ENCODE peak calls at places on chromosome 5, in six cellular contexts. M, Z, J, D, T and X are unnamed samples. For H3K27me3, the result is how much of the 10 kb centered on the place peaks cover.

GRCh38 chr5:128271859-128272446 is 188.4 kb downstream of the SLC12A2 start:
- DNase-seq in M (no peak), Z (no peak), J (no peak), D (no peak), T (no peak), X (no peak)

GRCh38 chr5:131417240-131417869 is 153.5 kb downstream of the CDC42SE2 start:
- DNase-seq in M (peak), Z (peak), J (peak), D (peak), T (peak), X (peak)

GRCh38 chr5:55904152-55904551 is 53.0 kb downstream of the IL31RA start:
- DNase-seq in M (no peak), Z (peak), J (no peak), D (peak), T (no peak), X (no peak)

GRCh38 chr5:59864718-59865117 is 28.8 kb downstream of the PDE4D start:
- DNase-seq in M (no peak), Z (no peak), J (no peak), D (no peak), T (no peak), X (no peak)

GRCh38 chr5:54785729-54786548 is 199.5 kb downstream of the ESM1 start:
- DNase-seq in M (peak), Z (peak), J (peak), D (peak), T (peak), X (peak)

GRCh38 chr5:145936401-145937131 is at the start of gene SH3RF2:
- DNase-seq in M (peak), Z (peak), J (peak), D (peak), T (peak), X (peak)

GRCh38 chr5:132388244-132389050 is 18.9 kb downstream of the SLC22A5 start:
- DNase-seq in M (peak), Z (no peak), J (no peak), D (no peak), T (peak), X (peak)

GRCh38 chr5:127650022-127650421 is 1.1 kb downstream of the CTXN3 start:
- DNase-seq in M (no peak), Z (no peak), J (no peak), D (no peak), T (no peak), X (no peak)

GRCh38 chr5:123807177-123807900 is 295.4 kb downstream of the CSNK1G3 start:
- DNase-seq in M (no peak), Z (no peak), J (no peak), D (no peak), T (no peak), X (no peak)

GRCh38 chr5:147332643-147333042 is 97.8 kb downstream of the STK32A start:
- DNase-seq in M (no peak), Z (no peak), J (no peak), D (no peak), T (no peak), X (no peak)

GRCh38 chr5:90134892-90135291 is 274.7 kb downstream of the CETN3 start:
- DNase-seq in M (peak), Z (peak), J (peak), D (peak), T (peak), X (no peak)

GRCh38 chr5:2113348-2114131 is 230.8 kb upstream of the IRX4 start:
- DNase-seq in M (no peak), Z (no peak), J (no peak), D (no peak), T (no peak), X (no peak)

GRCh38 chr5:83895860-83896259 is 175.2 kb upstream of the HAPLN1 start:
- DNase-seq in M (no peak), Z (no peak), J (no peak), D (no peak), T (no peak), X (no peak)

GRCh38 chr5:9423611-9424010 is 122.3 kb downstream of the SEMA5A start:
- DNase-seq in M (no peak), Z (no peak), J (no peak), D (no peak), T (no peak), X (no peak)

GRCh38 chr5:86565197-86565789 is 52.4 kb upstream of the COX7C start:
- DNase-seq in M (no peak), Z (no peak), J (no peak), D (no peak), T (no peak), X (no peak)

GRCh38 chr5:176620333-176620981 is 9.9 kb downstream of the SNCB start:
- DNase-seq in M (no peak), Z (no peak), J (no peak), D (peak), T (no peak), X (no peak)

GRCh38 chr5:34452170-34452828 is 203.8 kb upstream of the RAI14 start:
- DNase-seq in M (no peak), Z (no peak), J (no peak), D (no peak), T (no peak), X (no peak)

GRCh38 chr5:12100542-12100941 is 196.3 kb upstream of the CTNND2 start:
- DNase-seq in M (no peak), Z (no peak), J (no peak), D (no peak), T (no peak), X (no peak)

GRCh38 chr5:151906246-151906645 is 18.4 kb downstream of the GLRA1 start:
- DNase-seq in M (no peak), Z (no peak), J (no peak), D (no peak), T (no peak), X (no peak)

GRCh38 chr5:19795218-19795617 is 192.8 kb downstream of the CDH18 start:
- DNase-seq in M (no peak), Z (no peak), J (no peak), D (no peak), T (no peak), X (no peak)

GRCh38 chr5:138726848-138727247 is 26.4 kb upstream of the CTNNA1 start:
- DNase-seq in M (no peak), Z (no peak), J (no peak), D (no peak), T (no peak), X (no peak)

GRCh38 chr5:157550668-157551067 is 24.9 kb downstream of the ADAM19 start:
- DNase-seq in M (no peak), Z (no peak), J (no peak), D (no peak), T (no peak), X (no peak)

GRCh38 chr5:43619911-43620310 is 16.9 kb downstream of the NNT start:
- DNase-seq in M (no peak), Z (no peak), J (no peak), D (peak), T (no peak), X (no peak)
- H3K27ac ChIP-seq in M (no peak), Z (peak), J (peak), D (peak), T (no peak), X (no peak)

DNA sequence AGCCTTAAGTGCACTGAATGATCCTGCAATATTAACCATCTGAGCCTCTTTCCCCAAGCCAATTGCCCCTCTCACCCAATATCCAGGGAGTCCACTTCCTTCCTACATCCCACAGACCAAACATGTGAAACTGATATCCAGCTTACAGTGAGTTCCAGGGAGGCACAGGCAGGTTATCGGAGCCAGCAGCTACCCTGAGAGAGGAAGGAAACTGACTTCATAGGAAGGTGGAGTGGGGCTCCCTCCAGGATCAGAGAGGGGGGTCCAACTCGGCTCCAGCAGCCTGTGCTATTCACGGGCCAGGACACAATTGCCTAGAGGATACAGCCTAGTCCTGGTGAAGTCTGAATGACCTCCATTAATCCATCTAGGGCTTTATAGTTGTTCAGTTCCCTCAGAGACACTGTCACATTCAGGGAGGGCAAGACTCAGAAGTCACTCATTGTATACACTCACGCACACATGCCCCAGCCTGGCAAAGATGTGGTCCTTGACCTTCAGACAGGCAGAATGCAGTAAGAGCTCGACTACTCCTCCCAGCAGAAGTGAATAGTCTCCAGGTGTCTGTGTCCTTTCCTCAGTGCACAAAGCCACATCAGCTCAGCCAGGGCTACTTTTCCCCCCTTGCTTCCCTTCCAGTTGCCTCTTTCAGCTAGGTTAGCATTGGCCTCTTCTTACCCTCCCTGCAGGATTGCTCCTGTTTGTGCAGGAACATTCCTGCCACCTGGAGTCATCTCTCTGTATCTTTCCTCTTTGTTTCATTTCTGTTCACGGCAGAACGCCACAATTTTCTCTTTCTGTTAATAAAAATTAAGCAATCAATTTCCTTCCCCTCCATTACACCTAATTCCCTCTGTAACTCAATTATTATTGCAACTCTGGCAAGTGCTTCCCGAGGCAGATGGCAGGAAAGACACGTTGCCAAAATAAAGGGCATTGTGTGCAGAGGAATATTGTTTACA is 501.7 kb downstream of the ARHGEF28 start:
- DNase-seq in M (no peak), Z (no peak), J (no peak), D (no peak), T (no peak), X (no peak)
- TF ChIP-seq CTCF in M (no peak), Z (peak), J (peak), D (no peak), T (no peak), X (peak)

GRCh38 chr5:110019119-110019518 is 329.4 kb downstream of the MAN2A1 start:
- DNase-seq in M (no peak), Z (no peak), J (no peak), D (no peak), T (no peak), X (no peak)

GRCh38 chr5:110017854-110018253 is 328.1 kb downstream of the MAN2A1 start:
- DNase-seq in M (no peak), Z (no peak), J (no peak), D (no peak), T (no peak), X (no peak)

GRCh38 chr5:110021251-110021650 is 331.5 kb downstream of the MAN2A1 start:
- DNase-seq in M (no peak), Z (no peak), J (no peak), D (no peak), T (no peak), X (no peak)

GRCh38 chr5:110018509-110018908 is 328.8 kb downstream of the MAN2A1 start:
- DNase-seq in M (no peak), Z (no peak), J (no peak), D (no peak), T (no peak), X (no peak)

DNA sequence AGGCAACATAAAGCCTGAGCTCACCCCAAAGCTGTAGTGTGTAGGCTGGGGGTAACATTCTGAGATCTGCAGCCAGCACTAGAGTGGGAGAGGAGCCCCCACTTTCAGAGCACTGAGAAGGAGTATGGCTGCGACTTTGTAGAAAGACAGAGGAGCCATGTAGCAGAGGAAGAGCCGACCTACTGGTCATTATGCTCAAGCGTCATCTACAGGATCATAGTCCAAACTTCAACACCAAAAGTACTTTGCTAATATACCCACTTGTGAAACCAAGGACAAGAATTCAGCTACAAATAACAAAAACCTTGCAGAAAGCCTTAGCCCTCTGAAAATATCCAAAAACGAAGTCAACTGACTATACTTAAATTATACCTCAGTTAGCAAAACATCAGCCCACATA is 330.1 kb downstream of the MAN2A1 start:
- DNase-seq in M (no peak), Z (no peak), J (no peak), D (no peak), T (no peak), X (no peak)
- H3K27me3 ChIP-seq in M (under half), Z (under half), J (under half), D (under half), T (under half), X (under half)

DNA sequence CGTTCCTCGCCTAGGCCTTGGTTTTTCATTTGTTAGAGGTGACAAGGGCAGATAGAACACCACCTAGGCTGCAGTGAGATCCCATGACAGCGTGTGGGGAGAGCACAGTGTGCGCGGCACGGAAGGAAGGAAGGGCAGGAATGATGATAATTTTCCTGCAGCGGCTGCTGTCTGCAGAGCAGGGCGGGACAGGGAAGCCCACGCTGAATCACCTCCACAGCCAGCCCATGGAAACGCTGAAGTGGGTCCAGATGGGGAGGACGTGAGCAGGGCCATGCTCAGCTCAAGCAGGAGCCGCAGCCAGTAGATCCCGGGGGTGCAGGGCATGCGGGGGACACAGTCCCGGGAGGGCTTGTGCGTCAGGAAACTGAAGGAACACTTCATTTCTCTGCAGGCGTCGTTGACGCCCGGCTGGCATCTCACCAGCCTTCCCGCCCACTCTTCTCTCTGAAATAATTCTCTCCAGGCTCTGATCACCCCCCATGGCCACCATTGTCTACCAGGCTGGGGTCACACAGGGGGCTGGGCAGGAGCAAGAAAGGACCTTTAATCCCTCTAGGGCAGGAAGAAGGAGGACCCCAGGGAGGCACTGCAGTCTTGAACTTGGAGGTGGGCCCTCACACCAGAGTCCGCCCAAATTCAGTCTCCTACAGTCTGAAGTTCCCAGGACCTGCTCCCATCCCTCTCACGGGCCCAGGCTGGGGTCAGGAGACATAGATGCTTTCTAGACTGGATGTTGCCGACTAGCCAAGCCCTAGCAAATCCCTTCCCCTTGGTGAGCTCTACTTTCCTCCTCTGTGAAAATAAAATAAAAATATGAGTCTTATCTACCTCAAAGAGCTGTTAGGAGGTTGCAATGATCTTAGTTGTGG is 20.9 kb upstream of the SYNPO start:
- DNase-seq in M (no peak), Z (peak), J (no peak), D (no peak), T (peak), X (no peak)
- H3K27ac ChIP-seq in M (peak), Z (peak), J (peak), D (peak), T (peak), X (no peak)

GRCh38 chr5:94181940-94182339 is 436.5 kb downstream of the KIAA0825 start:
- DNase-seq in M (no peak), Z (no peak), J (no peak), D (no peak), T (no peak), X (no peak)
- TF ChIP-seq CTCF in M (no peak), Z (no peak), J (no peak), D (no peak), T (no peak), X (no peak)